ENCODE peak calls at places on chromosome 17, in five cellular contexts. K is NCI-H1417, O is NCI-H774, C is nephron progenitor cell, D is MM.1S. Q is an unnamed sample.

GRCh38 chr17:57296231-57296630 is 39.9 kb downstream of the MSI2 start:
- DNase-seq in K (peak), O (peak), C (no peak), D (no peak), Q (no peak)

GRCh38 chr17:77182205-77182604 is 41.4 kb downstream of the SEC14L1 start:
- DNase-seq in K (no peak), O (no peak), C (no peak), D (no peak), Q (no peak)

GRCh38 chr17:78748730-78749317 is 33.2 kb downstream of the CYTH1 start:
- DNase-seq in K (no peak), O (no peak), C (no peak), D (peak), Q (no peak)

GRCh38 chr17:33674685-33675084 is 381.6 kb upstream of the ASIC2 start:
- DNase-seq in K (peak), O (peak), C (peak), D (peak), Q (peak)

GRCh38 chr17:77959926-77960521 is 1.5 kb downstream of the TNRC6C start:
- DNase-seq in K (peak), O (no peak), C (no peak), D (no peak), Q (no peak)

GRCh38 chr17:78355045-78355641 is 4.7 kb downstream of the SOCS3 start:
- DNase-seq in K (no peak), O (no peak), C (no peak), D (no peak), Q (no peak)

GRCh38 chr17:37747222-37747621 is 2.4 kb upstream of the HNF1B start:
- DNase-seq in K (no peak), O (no peak), C (no peak), D (no peak), Q (no peak)

GRCh38 chr17:3965123-3965800 is 1.0 kb upstream of the ATP2A3 start:
- DNase-seq in K (peak), O (peak), C (peak), D (peak), Q (peak)

GRCh38 chr17:8803531-8804416 is 4.6 kb upstream of the MFSD6L start:
- DNase-seq in K (no peak), O (no peak), C (peak), D (no peak), Q (no peak)

GRCh38 chr17:16211601-16212000 is 3.7 kb downstream of the NCOR1 start:
- DNase-seq in K (no peak), O (no peak), C (no peak), D (no peak), Q (no peak)

GRCh38 chr17:76539631-76540271 is at the start of gene PRCD:
- DNase-seq in K (no peak), O (no peak), C (no peak), D (no peak), Q (no peak)

GRCh38 chr17:247767-248166 is 66.3 kb upstream of the DOC2B start:
- DNase-seq in K (no peak), O (no peak), C (no peak), D (no peak), Q (no peak)

GRCh38 chr17:56817066-56817465 is 16.7 kb downstream of the C17orf67 start:
- DNase-seq in K (no peak), O (no peak), C (no peak), D (no peak), Q (no peak)

GRCh38 chr17:61314368-61315078 is 85.1 kb upstream of the TBX2 start:
- DNase-seq in K (no peak), O (no peak), C (no peak), D (no peak), Q (no peak)

GRCh38 chr17:71699907-71700306 is 420.9 kb upstream of the SOX9 start:
- DNase-seq in K (no peak), O (no peak), C (no peak), D (no peak), Q (no peak)

GRCh38 chr17:78896091-78896833 is 6.7 kb downstream of the CEP295NL start:
- DNase-seq in K (no peak), O (no peak), C (no peak), D (no peak), Q (no peak)

GRCh38 chr17:70313450-70313849 is 144.1 kb downstream of the KCNJ2 start:
- DNase-seq in K (no peak), O (no peak), C (no peak), D (no peak), Q (no peak)

GRCh38 chr17:67150826-67151225 is 94.2 kb downstream of the HELZ start:
- DNase-seq in K (no peak), O (no peak), C (no peak), D (no peak), Q (no peak)

GRCh38 chr17:9016941-9017552 is 4.3 kb upstream of the NTN1 start:
- DNase-seq in K (no peak), O (no peak), C (no peak), D (no peak), Q (no peak)

GRCh38 chr17:57939797-57940196 is 15.4 kb downstream of the CUEDC1 start:
- DNase-seq in K (peak), O (peak), C (no peak), D (peak), Q (no peak)

GRCh38 chr17:59712856-59713255 is 5.4 kb downstream of the VMP1 start:
- DNase-seq in K (no peak), O (no peak), C (no peak), D (no peak), Q (no peak)

GRCh38 chr17:64982139-64982802 is 63.0 kb upstream of the LRRC37A3 start:
- DNase-seq in K (no peak), O (no peak), C (no peak), D (no peak), Q (no peak)

GRCh38 chr17:27155866-27156265 is 138.0 kb upstream of the WSB1 start:
- DNase-seq in K (no peak), O (no peak), C (no peak), D (no peak), Q (no peak)

GRCh38 chr17:30291571-30292489 is at the start of gene BLMH:
- DNase-seq in K (peak), O (peak), C (peak), D (peak), Q (peak)

GRCh38 chr17:17024778-17025300 is 17.4 kb upstream of the MPRIP start:
- DNase-seq in K (no peak), O (no peak), C (no peak), D (no peak), Q (no peak)

GRCh38 chr17:42553866-42554249 is 1.1 kb downstream of the HSD17B1 start:
- DNase-seq in K (no peak), O (no peak), C (no peak), D (no peak), Q (no peak)

GRCh38 chr17:75319818-75320691 is 30.8 kb upstream of the SLC25A19 start:
- DNase-seq in K (no peak), O (no peak), C (no peak), D (no peak), Q (no peak)

GRCh38 chr17:36877774-36878173 is 59.5 kb upstream of the LHX1 start:
- DNase-seq in K (no peak), O (no peak), C (no peak), D (no peak), Q (no peak)

GRCh38 chr17:28942925-28943324 is 8.4 kb downstream of the PHF12 start:
- DNase-seq in K (no peak), O (no peak), C (no peak), D (no peak), Q (no peak)

GRCh38 chr17:45946841-45947256 is 52.2 kb upstream of the STH start:
- DNase-seq in K (no peak), O (no peak), C (no peak), D (no peak), Q (no peak)

GRCh38 chr17:3002538-3003301 is 60.7 kb downstream of the OR1D5 start:
- DNase-seq in K (no peak), O (no peak), C (no peak), D (peak), Q (no peak)

GRCh38 chr17:58320163-58320558 is 8.4 kb downstream of the TSPOAP1 start:
- DNase-seq in K (no peak), O (no peak), C (no peak), D (no peak), Q (no peak)

GRCh38 chr17:47279062-47279801 is 25.6 kb downstream of the ITGB3 start:
- DNase-seq in K (no peak), O (no peak), C (no peak), D (peak), Q (no peak)

GRCh38 chr17:49581645-49581992 is 5.9 kb downstream of the NXPH3 start:
- DNase-seq in K (no peak), O (no peak), C (no peak), D (no peak), Q (no peak)

Q was measured in Calu3.